ENCODE peak calls at places on chromosome 15, in nine cellular contexts. V is OCI-LY7, G is IMR-90, D is mammary epithelial cell, B is HCT116, H is fibroblast of lung, F is neural progenitor cell, I is GM23338, U is mesenchymal stem cell. Z is an unnamed sample.
A peak's percentile ranks its signal among the peaks of the same experiment; 100 is the strongest.

GRCh38 chr15:63474810-63475316 is 29.5 kb upstream of the USP3 start:
- DNase-seq in B (no peak), H (no peak), F (no peak), G (no peak), I (no peak), V (peak; percentile 95), U (peak; percentile 42), D (peak; percentile 28), Z (peak; percentile 43)

GRCh38 chr15:81336568-81336967 is 12.6 kb upstream of the STARD5 start:
- DNase-seq in D (peak; percentile 32), H (peak; percentile 58), B (peak; percentile 3), V (peak; percentile 69), F (no peak), U (no peak), G (peak; percentile 44), I (peak; percentile 28), Z (peak; percentile 42)

GRCh38 chr15:70582143-70582945 is 181.0 kb downstream of the UACA start:
- DNase-seq in V (no peak), B (no peak), F (no peak), D (no peak), H (peak; percentile 88), U (no peak), G (peak; percentile 82), I (no peak), Z (peak; percentile 80)

GRCh38 chr15:70125605-70126004 is 27.9 kb upstream of the TLE3 start:
- DNase-seq in D (no peak), G (no peak), B (no peak), U (no peak), F (no peak), H (no peak), I (no peak), V (no peak), Z (no peak)

GRCh38 chr15:40902605-40903561 is 8.6 kb downstream of the VPS18 start:
- DNase-seq in B (no peak), H (no peak), G (no peak), V (peak; percentile 80), U (peak; percentile 57), D (peak; percentile 33), F (peak; percentile 2), I (no peak), Z (no peak)

GRCh38 chr15:101613130-101614000 is 38.8 kb downstream of the TM2D3 start:
- DNase-seq in H (peak; percentile 31), I (no peak), G (peak; percentile 31), U (peak; percentile 9), F (no peak), V (no peak), D (peak; percentile 12), B (no peak), Z (peak; percentile 15)

GRCh38 chr15:53216036-53216435 is 425.9 kb upstream of the ONECUT1 start:
- DNase-seq in F (no peak), V (no peak), H (no peak), B (no peak), I (no peak), U (no peak), G (no peak), D (no peak), Z (no peak)

GRCh38 chr15:39281094-39281493 is 299.8 kb upstream of the THBS1 start:
- DNase-seq in H (no peak), B (no peak), I (no peak), D (no peak), G (peak; percentile 87), U (peak; percentile 73), V (no peak), F (no peak), Z (peak; percentile 47)

GRCh38 chr15:77808077-77808476 is 175.4 kb upstream of the LINGO1 start:
- DNase-seq in V (no peak), D (no peak), F (no peak), H (no peak), G (no peak), U (no peak), I (no peak), B (no peak), Z (no peak)

GRCh38 chr15:66405605-66406004 is 18.9 kb downstream of the MAP2K1 start:
- DNase-seq in D (no peak), U (no peak), V (no peak), G (peak; percentile 59), H (peak; percentile 78), B (no peak), I (no peak), F (no peak), Z (no peak)

GRCh38 chr15:62902821-62903220 is 139.7 kb upstream of the TPM1 start:
- DNase-seq in I (no peak), B (no peak), V (no peak), D (no peak), H (no peak), F (no peak), U (no peak), G (no peak), Z (no peak)

GRCh38 chr15:78108300-78109084 is 16.1 kb downstream of the SH2D7 start:
- DNase-seq in D (peak; percentile 62), U (peak; percentile 89), G (peak; percentile 83), V (peak; percentile 90), H (peak; percentile 87), B (peak; percentile 79), F (peak; percentile 88), I (peak; percentile 90), Z (peak; percentile 94)

GRCh38 chr15:52336530-52336929 is 40.9 kb upstream of the MYO5C start:
- DNase-seq in V (peak; percentile 48), D (no peak), B (no peak), G (no peak), U (no peak), I (peak; percentile 25), H (no peak), F (no peak), Z (no peak)

DNA sequence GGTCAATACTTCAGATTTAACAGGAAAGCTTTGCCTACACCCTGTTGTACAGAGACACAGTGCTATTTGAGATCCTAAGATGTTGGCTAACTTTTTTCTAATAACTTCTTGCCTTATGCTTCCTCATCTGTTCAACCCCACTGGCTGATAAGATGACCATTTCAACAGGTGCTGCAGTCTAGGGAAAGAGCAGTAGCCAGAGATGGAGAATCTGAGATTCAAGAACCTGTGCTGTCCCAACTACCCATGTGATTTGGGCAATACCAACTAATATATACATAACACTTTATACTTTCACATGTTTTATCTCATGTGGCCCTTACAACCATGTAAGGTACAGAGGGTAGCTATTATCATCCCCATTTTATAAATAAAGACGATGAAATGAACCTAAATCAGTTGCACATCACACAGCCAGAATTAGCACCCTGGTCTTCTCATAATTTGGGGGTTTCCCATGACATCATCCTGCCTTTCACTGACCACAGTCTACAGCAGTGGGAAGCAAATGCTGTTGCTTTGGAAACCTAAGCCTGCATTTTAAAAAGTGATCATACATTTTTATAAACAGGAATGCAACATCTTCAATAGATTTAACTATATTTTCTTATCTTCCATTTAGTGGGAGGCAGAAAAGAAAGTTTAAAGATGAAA is 9.7 kb downstream of the TTC23 start:
- DNase-seq in I (no peak), D (no peak), U (peak; percentile 36), G (peak; percentile 59), V (no peak), B (no peak), H (no peak), F (no peak), Z (no peak)
- H2AFZ ChIP-seq in I (no peak overlapping the region), D (no peak overlapping the region), U (no peak overlapping the region), G (no peak overlapping the region), V (no peak overlapping the region), B (no peak overlapping the region), H (no peak overlapping the region), F (no peak overlapping the region), Z (no peak overlapping the region)

GRCh38 chr15:76342046-76342381 is 5.4 kb downstream of the ISL2 start:
- DNase-seq in B (no peak), G (no peak), V (no peak), H (no peak), I (no peak), D (no peak), U (no peak), F (peak; percentile 48), Z (no peak)

GRCh38 chr15:76340198-76340801 is 3.7 kb downstream of the ISL2 start:
- DNase-seq in H (peak; percentile 55), B (no peak), D (peak; percentile 13), V (no peak), G (no peak), U (peak; percentile 73), F (peak; percentile 78), I (peak; percentile 42), Z (peak; percentile 62)

GRCh38 chr15:76341366-76342045 is 4.9 kb downstream of the ISL2 start:
- DNase-seq in V (no peak), D (no peak), H (no peak), B (no peak), U (no peak), I (peak; percentile 42), F (peak; percentile 57), G (no peak), Z (no peak)

GRCh38 chr15:76339302-76340197 is 3.0 kb downstream of the ISL2 start:
- DNase-seq in I (peak; percentile 60), U (peak; percentile 68), V (peak; percentile 9), F (peak; percentile 62), G (no peak), D (no peak), H (peak; percentile 58), B (no peak), Z (peak; percentile 57)

DNA sequence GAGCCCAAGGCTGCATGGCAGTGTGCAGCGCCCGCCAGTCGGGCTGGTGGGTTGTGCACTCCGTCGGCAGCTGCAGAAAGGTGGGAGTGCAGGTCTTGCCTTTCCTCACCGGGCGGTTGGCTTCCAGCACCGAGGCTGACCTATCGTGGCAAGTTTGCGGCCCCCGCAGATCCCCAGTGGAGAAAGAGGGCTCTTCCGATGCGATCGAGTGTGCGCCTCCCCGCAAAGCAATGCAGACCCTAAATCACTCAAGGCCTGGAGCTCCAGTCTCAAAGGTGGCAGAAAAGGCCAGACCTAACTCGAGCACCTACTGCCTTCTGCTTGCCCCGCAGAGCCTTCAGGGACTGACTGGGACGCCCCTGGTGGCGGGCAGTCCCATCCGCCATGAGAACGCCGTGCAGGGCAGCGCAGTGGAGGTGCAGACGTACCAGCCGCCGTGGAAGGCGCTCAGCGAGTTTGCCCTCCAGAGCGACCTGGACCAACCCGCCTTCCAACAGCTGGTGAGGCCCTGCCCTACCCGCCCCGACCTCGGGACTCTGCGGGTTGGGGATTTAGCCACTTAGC is 4.3 kb downstream of the ISL2 start:
- DNase-seq in G (no peak), I (peak; percentile 78), F (peak; percentile 83), H (no peak), V (no peak), B (no peak), D (no peak), U (no peak), Z (peak; percentile 35)
- H3K4me3 ChIP-seq in G (no peak overlapping the region), I (peak overlapping the region; percentile 50), F (peak overlapping the region; percentile 31), H (no peak overlapping the region), V (no peak overlapping the region), B (no peak overlapping the region), D (no peak overlapping the region), U (peak overlapping the region; percentile 47), Z (peak overlapping the region; percentile 39)

DNA sequence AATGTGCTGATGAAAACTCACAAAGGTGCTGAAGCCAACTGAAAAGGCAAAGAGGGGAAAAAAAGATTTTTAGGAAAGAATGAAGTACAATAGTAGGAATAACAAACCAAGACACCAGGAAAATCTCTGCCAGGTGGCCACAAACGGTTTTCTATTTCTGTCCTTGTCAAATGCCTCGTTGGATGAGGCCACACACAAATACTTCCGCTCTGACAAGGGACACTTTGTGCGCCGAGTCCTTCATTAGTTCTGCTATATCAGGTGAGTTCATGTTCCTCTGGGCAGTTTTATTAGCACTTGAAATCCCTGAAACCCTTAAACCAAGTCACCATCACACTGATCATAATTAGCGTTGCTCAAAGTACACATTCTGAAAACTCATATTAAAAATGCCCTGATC is 373.1 kb downstream of the VPS13C start:
- DNase-seq in U (no peak), F (no peak), V (no peak), D (no peak), H (no peak), B (no peak), I (no peak), G (no peak), Z (no peak)
- H3K36me3 ChIP-seq in U (no peaks in the 10 kb centered on the region), F (no peaks in the 10 kb centered on the region), V (no peaks in the 10 kb centered on the region), D (no peaks in the 10 kb centered on the region), H (no peaks in the 10 kb centered on the region), B (no peaks in the 10 kb centered on the region), I (no peaks in the 10 kb centered on the region), G (no peaks in the 10 kb centered on the region), Z (no peaks in the 10 kb centered on the region)

GRCh38 chr15:68704496-68705021 is 116.1 kb downstream of the ANP32A start:
- DNase-seq in F (peak; percentile 34), G (peak; percentile 20), D (no peak), V (no peak), U (peak; percentile 27), H (peak; percentile 27), I (no peak), B (no peak), Z (peak; percentile 14)
- H2AFZ ChIP-seq in F (peak overlapping the region; percentile 41), G (no peak overlapping the region), D (no peak overlapping the region), V (no peak overlapping the region), U (peak overlapping the region; percentile 15), H (no peak overlapping the region), I (no peak overlapping the region), B (no peak overlapping the region), Z (no peak overlapping the region)

Z was measured in GM23248.